ENCODE peak calls at places on chromosomes 4 and X, in four cellular contexts. Z is GM19239, S is M059J, K is NCI-H2081. R is an unnamed sample.

GRCh38 chr4:189128341-189128740 is 812.3 kb upstream of the FRG1 start:
- DNase-seq in Z (no peak), S (no peak), K (no peak), R (no peak)

GRCh38 chrX:36961590-36961989 is 46.6 kb upstream of the FAM47C start:
- DNase-seq in Z (no peak), S (peak; percentile 2), K (peak; percentile 37), R (no peak)

GRCh38 chr4:68176500-68176899 is 46.8 kb upstream of the TMPRSS11F start:
- DNase-seq in Z (no peak), S (no peak), K (no peak), R (no peak)

GRCh38 chr4:3517731-3518510 is 14.3 kb downstream of the LRPAP1 start:
- DNase-seq in Z (no peak), S (no peak), K (no peak), R (no peak)

GRCh38 chr4:74205046-74205445 is 47.1 kb downstream of the MTHFD2L start:
- DNase-seq in Z (no peak), S (no peak), K (no peak), R (no peak)

GRCh38 chr4:111957992-111958391 is 187.3 kb upstream of the FAM241A start:
- DNase-seq in Z (no peak), S (no peak), K (no peak), R (no peak)

GRCh38 chrX:111410451-111410850 is 1.5 kb downstream of the DCX start:
- DNase-seq in Z (no peak), S (no peak), K (peak; percentile 55), R (no peak)

GRCh38 chrX:153669174-153669890 is 4.3 kb downstream of the PNCK start:
- DNase-seq in Z (peak; percentile 72), S (no peak), K (no peak), R (no peak)

GRCh38 chr4:36399762-36400353 is 118.4 kb downstream of the DTHD1 start:
- DNase-seq in Z (peak; percentile 7), S (no peak), K (peak; percentile 32), R (no peak)

GRCh38 chr4:30821891-30822612 is 101.9 kb downstream of the PCDH7 start:
- DNase-seq in Z (no peak), S (peak; percentile 51), K (no peak), R (no peak)

GRCh38 chrX:136574548-136574947 is 42.5 kb downstream of the VGLL1 start:
- DNase-seq in Z (no peak), S (no peak), K (no peak), R (no peak)